ENCODE peak calls at places on chromosomes 13 and 19, in four cellular contexts. U is ascending aorta, H is adrenal gland, C is astrocyte. J is an unnamed sample.
A peak's percentile ranks its signal among the peaks of the same experiment; 100 is the strongest.

GRCh38 chr13:110942248-110942981 is 27.5 kb upstream of the ANKRD10 start:
- DNase-seq in U (no peak), H (no peak), C (peak; percentile 31), J (no peak)

GRCh38 chr13:79387853-79388252 is 18.2 kb downstream of the RBM26 start:
- DNase-seq in U (no peak), H (no peak), C (no peak), J (no peak)

GRCh38 chr19:4754248-4754647 is 30.6 kb upstream of the DPP9 start:
- DNase-seq in U (no peak), H (no peak), C (no peak), J (no peak)

GRCh38 chr19:16338470-16339360 is 14.1 kb downstream of the KLF2 start:
- DNase-seq in U (peak; percentile 89), H (no peak), C (peak; percentile 98), J (peak; percentile 46)

GRCh38 chr19:32691291-32691951 is at the start of gene NUDT19:
- DNase-seq in U (peak; percentile 91), H (peak; percentile 92), C (peak; percentile 73), J (peak; percentile 87)

GRCh38 chr13:47306991-47307390 is 410.1 kb upstream of the HTR2A start:
- DNase-seq in U (no peak), H (no peak), C (no peak), J (no peak)

GRCh38 chr13:41470187-41470586 is 12.8 kb downstream of the RGCC start:
- DNase-seq in U (no peak), H (no peak), C (no peak), J (no peak)

GRCh38 chr13:48542581-48543341 is 9.9 kb upstream of the RCBTB2 start:
- DNase-seq in U (peak; percentile 71), H (peak; percentile 27), C (peak; percentile 7), J (peak; percentile 71)

GRCh38 chr19:34336781-34337271 is 28.2 kb upstream of the GPI start:
- DNase-seq in U (peak; percentile 12), H (no peak), C (no peak), J (no peak)

GRCh38 chr13:21616880-21617279 is 12.9 kb upstream of the MICU2 start:
- DNase-seq in U (no peak), H (no peak), C (no peak), J (no peak)

GRCh38 chr13:35994131-35994966 is 136.8 kb downstream of the DCLK1 start:
- DNase-seq in U (peak; percentile 86), H (peak; percentile 88), C (peak; percentile 97), J (peak; percentile 82)

GRCh38 chr19:4061178-4061682 is 5.5 kb downstream of the ZBTB7A start:
- DNase-seq in U (peak; percentile 91), H (peak; percentile 92), C (no peak), J (peak; percentile 69)

GRCh38 chr13:40026741-40027140 is 371.3 kb downstream of the COG6 start:
- DNase-seq in U (no peak), H (no peak), C (no peak), J (no peak)

GRCh38 chr13:102983496-102983895 is 82.7 kb downstream of the SLC10A2 start:
- DNase-seq in U (no peak), H (no peak), C (no peak), J (no peak)

GRCh38 chr13:40401911-40402776 is 264.3 kb downstream of the FOXO1 start:
- DNase-seq in U (peak; percentile 97), H (peak; percentile 98), C (peak; percentile 96), J (peak; percentile 92)

GRCh38 chr13:79658333-79658975 is 177.5 kb downstream of the NDFIP2 start:
- DNase-seq in U (no peak), H (no peak), C (no peak), J (peak; percentile 36)

GRCh38 chr13:98004107-98004506 is 50.6 kb downstream of the IPO5 start:
- DNase-seq in U (no peak), H (no peak), C (peak; percentile 75), J (no peak)

GRCh38 chr13:33032037-33032625 is 15.9 kb downstream of the KL start:
- DNase-seq in U (no peak), H (no peak), C (no peak), J (peak; percentile 35)

GRCh38 chr13:88329066-88329465 is 657.9 kb downstream of the SLITRK5 start:
- DNase-seq in U (no peak), H (no peak), C (no peak), J (no peak)

GRCh38 chr13:44389003-44389666 is 15.5 kb downstream of the SERP2 start:
- DNase-seq in U (no peak), H (no peak), C (no peak), J (no peak)

GRCh38 chr19:8069116-8069973 is 16.8 kb downstream of the CCL25 start:
- DNase-seq in U (no peak), H (no peak), C (no peak), J (no peak)

GRCh38 chr19:47891622-47891922 is 5.5 kb upstream of the SULT2A1 start:
- DNase-seq in U (no peak), H (no peak), C (no peak), J (no peak)

GRCh38 chr13:46134961-46135522 is 30.2 kb upstream of the CPB2 start:
- DNase-seq in U (no peak), H (peak; percentile 21), C (peak; percentile 18), J (no peak)

GRCh38 chr13:59721889-59722579 is 441.7 kb downstream of the DIAPH3 start:
- DNase-seq in U (no peak), H (no peak), C (no peak), J (no peak)

GRCh38 chr19:17721821-17722220 is 2.5 kb downstream of the MAP1S start:
- DNase-seq in U (peak; percentile 72), H (peak; percentile 37), C (no peak), J (peak; percentile 64)

GRCh38 chr19:2561895-2562294 is 86.0 kb downstream of the GADD45B start:
- DNase-seq in U (no peak), H (no peak), C (no peak), J (peak; percentile 20)

GRCh38 chr13:113948034-113948742 is 25.7 kb downstream of the C13orf46 start:
- DNase-seq in U (no peak), H (no peak), C (no peak), J (no peak)

GRCh38 chr19:46976845-46977320 is 42.8 kb upstream of the NPAS1 start:
- DNase-seq in U (peak; percentile 77), H (peak; percentile 63), C (peak; percentile 83), J (no peak)

GRCh38 chr13:26599885-26600284 is 42.4 kb downstream of the WASF3 start:
- DNase-seq in U (no peak), H (no peak), C (no peak), J (no peak)

GRCh38 chr19:50909240-50910070 is 1.7 kb downstream of the KLK4 start:
- DNase-seq in U (no peak), H (peak; percentile 79), C (no peak), J (no peak)

GRCh38 chr19:48698046-48698445 is 2.3 kb downstream of the FUT2 start:
- DNase-seq in U (no peak), H (no peak), C (peak; percentile 63), J (no peak)

DNA sequence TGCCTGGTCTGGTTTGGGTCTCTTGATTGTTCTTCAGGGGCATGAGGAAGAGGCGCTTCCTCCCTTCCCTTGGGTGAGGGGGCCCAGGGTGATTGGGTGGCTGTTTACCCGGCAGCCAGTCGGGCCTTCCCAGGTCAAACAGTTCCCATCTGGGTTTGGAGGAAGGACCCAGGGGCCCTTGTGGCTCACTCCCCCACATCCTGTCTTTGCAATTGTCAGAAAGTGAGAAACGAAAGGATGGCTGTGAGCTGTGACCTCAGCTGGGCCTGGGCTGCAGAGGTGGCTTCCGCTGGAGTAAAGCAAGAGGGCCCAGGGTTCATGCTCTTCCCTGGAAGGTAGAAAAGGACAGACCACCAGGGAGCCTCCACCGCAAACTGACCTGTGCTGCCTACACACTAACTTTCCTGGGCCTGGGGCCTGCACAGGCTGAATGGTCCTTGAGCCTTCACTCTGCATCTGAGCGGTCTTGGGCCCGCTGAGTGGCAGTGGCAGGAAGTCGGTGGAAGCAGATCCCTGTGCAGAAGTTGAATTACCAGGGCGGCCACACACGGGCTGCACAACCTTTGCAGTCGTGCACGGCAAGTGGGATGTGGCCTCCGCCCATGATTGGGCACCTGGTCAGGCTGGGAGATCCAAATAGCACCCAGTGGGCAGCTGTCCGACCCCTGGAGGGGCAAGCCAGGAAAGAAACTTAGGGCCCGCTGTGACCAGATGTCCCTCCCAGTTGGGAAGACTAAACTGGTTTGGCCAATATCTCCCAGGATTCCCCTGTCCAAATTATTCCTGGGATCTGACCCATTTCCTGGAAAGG is 5.3 kb upstream of the CD79A start:
- DNase-seq in U (no peak), H (no peak), C (no peak), J (no peak)
- H3K4me1 ChIP-seq in U (no peaks in the 10 kb centered on the region), H (no peaks in the 10 kb centered on the region), C (no peaks in the 10 kb centered on the region), J (no peaks in the 10 kb centered on the region)

DNA sequence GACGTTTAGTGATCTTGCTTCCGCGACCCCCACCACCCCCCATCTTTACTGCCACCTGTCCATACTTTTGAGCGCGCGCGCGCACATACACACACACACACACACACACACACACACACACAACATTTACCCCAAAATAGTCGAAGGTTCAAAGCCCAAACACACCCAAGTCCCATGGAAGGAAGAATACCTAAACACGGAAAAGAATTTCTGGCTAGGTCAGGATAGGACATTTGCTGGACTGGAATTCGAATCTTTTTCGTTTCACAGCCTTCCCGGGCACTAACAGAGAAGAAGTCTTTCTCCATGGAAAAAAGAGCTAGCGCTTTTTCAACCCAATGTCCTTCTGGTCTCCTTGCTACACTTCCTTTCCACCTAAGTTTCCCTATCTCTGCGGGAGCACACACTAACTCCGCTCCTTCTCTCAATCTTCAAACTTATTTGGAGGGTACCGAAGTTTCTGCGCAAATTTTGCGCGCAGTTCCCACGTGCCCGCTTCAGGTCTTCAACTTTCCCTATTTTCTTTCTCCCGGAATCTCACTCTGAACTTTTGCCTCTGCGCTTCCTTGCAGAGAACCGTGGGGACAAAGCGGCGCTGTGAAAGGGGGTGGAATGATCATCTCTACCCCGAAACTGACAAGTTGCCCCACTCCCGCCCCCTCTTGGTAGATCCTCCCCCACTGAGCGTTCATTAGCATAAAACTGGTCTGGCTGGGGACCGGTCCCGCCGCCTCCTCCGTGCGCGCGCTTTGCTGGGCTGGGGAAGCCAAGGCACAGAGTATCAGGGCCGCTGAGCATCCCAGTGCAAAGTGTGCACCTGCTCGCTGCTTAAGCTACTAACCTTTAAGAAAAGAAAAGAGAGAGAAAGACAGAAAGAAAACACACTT is 2.7 kb downstream of the DACH1 start:
- DNase-seq in U (no peak), H (peak; percentile 79), C (no peak), J (peak; percentile 71)
- TF ChIP-seq CTCF in U (no peak), H (peak; percentile 14), C (no peak), J (no peak)

DNA sequence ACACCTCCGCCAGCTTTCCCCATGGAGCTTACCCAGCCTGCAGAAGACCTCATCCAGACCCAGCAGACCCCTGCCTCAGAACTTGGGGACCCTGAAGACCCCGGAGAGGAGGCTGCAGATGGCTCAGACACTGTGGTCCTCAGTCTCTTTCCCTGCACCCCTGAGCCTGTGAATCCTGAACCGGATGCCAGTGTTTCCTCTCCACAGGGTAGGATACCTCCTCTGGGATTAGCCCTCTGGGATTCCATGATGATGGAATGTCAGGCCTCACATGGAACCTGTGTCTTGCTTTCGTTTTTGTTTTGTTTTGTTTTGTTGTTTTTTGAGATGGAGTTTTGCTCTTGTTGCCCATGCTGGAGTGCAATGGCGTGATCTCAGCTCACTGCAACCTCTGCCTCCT is 1.9 kb downstream of the RFXANK start:
- DNase-seq in U (no peak), H (no peak), C (no peak), J (no peak)
- H3K4me3 ChIP-seq in U (peak overlapping the region; percentile 93), H (no peak overlapping the region), C (peak overlapping the region; percentile 80), J (peak overlapping the region; percentile 63)

GRCh38 chr19:15294591-15294990 is 37.7 kb downstream of the BRD4 start:
- DNase-seq in U (no peak), H (peak; percentile 47), C (no peak), J (peak; percentile 80)

GRCh38 chr19:15292847-15293582 is 39.3 kb downstream of the BRD4 start:
- DNase-seq in U (no peak), H (no peak), C (no peak), J (no peak)

GRCh38 chr19:15292140-15292539 is 40.2 kb downstream of the BRD4 start:
- DNase-seq in U (no peak), H (no peak), C (no peak), J (no peak)

GRCh38 chr19:15291666-15292065 is 40.7 kb downstream of the BRD4 start:
- DNase-seq in U (no peak), H (no peak), C (no peak), J (no peak)

GRCh38 chr19:15293751-15294505 is 38.4 kb downstream of the BRD4 start:
- DNase-seq in U (no peak), H (no peak), C (no peak), J (no peak)
- H3K4me1 ChIP-seq in U (peaks cover 90% of the 10 kb centered on the region), H (peaks cover 98% of the 10 kb centered on the region), C (peaks cover 45% of the 10 kb centered on the region), J (peaks cover 55% of the 10 kb centered on the region)